ENCODE peak calls at places on chromosome 2, in nine cellular contexts. One of them, this sample, is unnamed.

GRCh38 chr2:150047731-150048130 is 439.7 kb downstream of the RND3 start:
- DNase-seq in amniotic stem cell: no peak
- DNase-seq in Right ventricle myocardium superior: no peak
- DNase-seq in stimulated activated CD8-positive, alpha-beta memory T cell treated with anti-CD3 and anti-CD28 coated beads, Interleukin-7, amount 100 ng/mL, for 1 hour: no peak
- DNase-seq in iris pigment epithelial cell: peak; percentile 30
- DNase-seq in COR-L47: no peak
- DNase-seq in GM20000: no peak
- DNase-seq in colonic mucosa: no peak
- DNase-seq in foreskin fibroblast: no peak
- DNase-seq in this sample: no peak

GRCh38 chr2:177972782-177973181 is 99.8 kb downstream of the PDE11A start:
- DNase-seq in amniotic stem cell: no peak
- DNase-seq in stimulated activated CD8-positive, alpha-beta memory T cell treated with anti-CD3 and anti-CD28 coated beads, Interleukin-7, amount 100 ng/mL, for 1 hour: no peak
- DNase-seq in iris pigment epithelial cell: no peak
- DNase-seq in colonic mucosa: no peak
- DNase-seq in GM20000: no peak
- DNase-seq in foreskin fibroblast: no peak
- DNase-seq in COR-L47: no peak
- DNase-seq in Right ventricle myocardium superior: no peak
- DNase-seq in this sample: no peak

GRCh38 chr2:152542995-152543481 is 174.2 kb downstream of the PRPF40A start:
- DNase-seq in GM20000: no peak
- DNase-seq in COR-L47: no peak
- DNase-seq in Right ventricle myocardium superior: no peak
- DNase-seq in amniotic stem cell: peak; percentile 83
- DNase-seq in colonic mucosa: no peak
- DNase-seq in stimulated activated CD8-positive, alpha-beta memory T cell treated with anti-CD3 and anti-CD28 coated beads, Interleukin-7, amount 100 ng/mL, for 1 hour: no peak
- DNase-seq in iris pigment epithelial cell: peak; percentile 96
- DNase-seq in foreskin fibroblast: peak; percentile 94
- DNase-seq in this sample: no peak

GRCh38 chr2:24918326-24919099 is 1.5 kb downstream of the ADCY3 start:
- DNase-seq in foreskin fibroblast: peak; percentile 59
- DNase-seq in stimulated activated CD8-positive, alpha-beta memory T cell treated with anti-CD3 and anti-CD28 coated beads, Interleukin-7, amount 100 ng/mL, for 1 hour: no peak
- DNase-seq in GM20000: no peak
- DNase-seq in iris pigment epithelial cell: no peak
- DNase-seq in COR-L47: no peak
- DNase-seq in Right ventricle myocardium superior: no peak
- DNase-seq in colonic mucosa: no peak
- DNase-seq in amniotic stem cell: no peak
- DNase-seq in this sample: no peak

GRCh38 chr2:215137741-215138340 is 585 bp downstream of the ABCA12 start:
- DNase-seq in iris pigment epithelial cell: peak; percentile 64
- DNase-seq in colonic mucosa: no peak
- DNase-seq in stimulated activated CD8-positive, alpha-beta memory T cell treated with anti-CD3 and anti-CD28 coated beads, Interleukin-7, amount 100 ng/mL, for 1 hour: no peak
- DNase-seq in Right ventricle myocardium superior: no peak
- DNase-seq in GM20000: no peak
- DNase-seq in COR-L47: no peak
- DNase-seq in foreskin fibroblast: peak; percentile 72
- DNase-seq in amniotic stem cell: peak; percentile 26
- DNase-seq in this sample: no peak

GRCh38 chr2:64751286-64752260 is 97.9 kb upstream of the SERTAD2 start:
- DNase-seq in Right ventricle myocardium superior: peak; percentile 100
- DNase-seq in COR-L47: peak; percentile 56
- DNase-seq in stimulated activated CD8-positive, alpha-beta memory T cell treated with anti-CD3 and anti-CD28 coated beads, Interleukin-7, amount 100 ng/mL, for 1 hour: no peak
- DNase-seq in colonic mucosa: peak; percentile 98
- DNase-seq in iris pigment epithelial cell: peak; percentile 49
- DNase-seq in foreskin fibroblast: peak; percentile 65
- DNase-seq in GM20000: no peak
- DNase-seq in amniotic stem cell: no peak
- DNase-seq in this sample: peak; percentile 100

GRCh38 chr2:65085148-65085547 is 28.9 kb downstream of the CEP68 start:
- DNase-seq in COR-L47: no peak
- DNase-seq in foreskin fibroblast: no peak
- DNase-seq in amniotic stem cell: no peak
- DNase-seq in colonic mucosa: no peak
- DNase-seq in Right ventricle myocardium superior: no peak
- DNase-seq in stimulated activated CD8-positive, alpha-beta memory T cell treated with anti-CD3 and anti-CD28 coated beads, Interleukin-7, amount 100 ng/mL, for 1 hour: no peak
- DNase-seq in GM20000: no peak
- DNase-seq in iris pigment epithelial cell: no peak
- DNase-seq in this sample: no peak

GRCh38 chr2:100809486-100809885 is 10.5 kb upstream of the NPAS2 start:
- DNase-seq in amniotic stem cell: no peak
- DNase-seq in Right ventricle myocardium superior: no peak
- DNase-seq in foreskin fibroblast: no peak
- DNase-seq in stimulated activated CD8-positive, alpha-beta memory T cell treated with anti-CD3 and anti-CD28 coated beads, Interleukin-7, amount 100 ng/mL, for 1 hour: no peak
- DNase-seq in iris pigment epithelial cell: no peak
- DNase-seq in GM20000: no peak
- DNase-seq in colonic mucosa: no peak
- DNase-seq in COR-L47: no peak
- DNase-seq in this sample: no peak

GRCh38 chr2:182301093-182301492 is 125.7 kb downstream of the PDE1A start:
- DNase-seq in colonic mucosa: no peak
- DNase-seq in COR-L47: peak; percentile 18
- DNase-seq in GM20000: no peak
- DNase-seq in foreskin fibroblast: peak; percentile 1
- DNase-seq in iris pigment epithelial cell: no peak
- DNase-seq in amniotic stem cell: no peak
- DNase-seq in stimulated activated CD8-positive, alpha-beta memory T cell treated with anti-CD3 and anti-CD28 coated beads, Interleukin-7, amount 100 ng/mL, for 1 hour: no peak
- DNase-seq in Right ventricle myocardium superior: no peak
- DNase-seq in this sample: no peak

GRCh38 chr2:40034801-40035200 is 255.7 kb upstream of the THUMPD2 start:
- DNase-seq in stimulated activated CD8-positive, alpha-beta memory T cell treated with anti-CD3 and anti-CD28 coated beads, Interleukin-7, amount 100 ng/mL, for 1 hour: no peak
- DNase-seq in GM20000: no peak
- DNase-seq in foreskin fibroblast: peak; percentile 78
- DNase-seq in colonic mucosa: no peak
- DNase-seq in Right ventricle myocardium superior: no peak
- DNase-seq in COR-L47: no peak
- DNase-seq in iris pigment epithelial cell: no peak
- DNase-seq in amniotic stem cell: no peak
- DNase-seq in this sample: no peak

GRCh38 chr2:105557021-105557420 is 158.2 kb upstream of the FHL2 start:
- DNase-seq in Right ventricle myocardium superior: peak; percentile 66
- DNase-seq in colonic mucosa: no peak
- DNase-seq in COR-L47: no peak
- DNase-seq in amniotic stem cell: no peak
- DNase-seq in foreskin fibroblast: no peak
- DNase-seq in stimulated activated CD8-positive, alpha-beta memory T cell treated with anti-CD3 and anti-CD28 coated beads, Interleukin-7, amount 100 ng/mL, for 1 hour: no peak
- DNase-seq in GM20000: no peak
- DNase-seq in iris pigment epithelial cell: no peak
- DNase-seq in this sample: no peak

GRCh38 chr2:225690153-225690552 is 290.6 kb downstream of the NYAP2 start:
- DNase-seq in COR-L47: no peak
- DNase-seq in amniotic stem cell: no peak
- DNase-seq in colonic mucosa: no peak
- DNase-seq in foreskin fibroblast: no peak
- DNase-seq in Right ventricle myocardium superior: no peak
- DNase-seq in iris pigment epithelial cell: no peak
- DNase-seq in stimulated activated CD8-positive, alpha-beta memory T cell treated with anti-CD3 and anti-CD28 coated beads, Interleukin-7, amount 100 ng/mL, for 1 hour: no peak
- DNase-seq in GM20000: no peak
- DNase-seq in this sample: no peak

GRCh38 chr2:241940329-241940728 is 70.8 kb downstream of the RTP5 start:
- DNase-seq in Right ventricle myocardium superior: no peak
- DNase-seq in amniotic stem cell: no peak
- DNase-seq in stimulated activated CD8-positive, alpha-beta memory T cell treated with anti-CD3 and anti-CD28 coated beads, Interleukin-7, amount 100 ng/mL, for 1 hour: no peak
- DNase-seq in COR-L47: no peak
- DNase-seq in iris pigment epithelial cell: peak; percentile 16
- DNase-seq in foreskin fibroblast: no peak
- DNase-seq in GM20000: no peak
- DNase-seq in colonic mucosa: no peak
- DNase-seq in this sample: no peak

GRCh38 chr2:161166538-161167409 is 6.5 kb downstream of the TANK start:
- DNase-seq in colonic mucosa: no peak
- DNase-seq in GM20000: peak; percentile 68
- DNase-seq in stimulated activated CD8-positive, alpha-beta memory T cell treated with anti-CD3 and anti-CD28 coated beads, Interleukin-7, amount 100 ng/mL, for 1 hour: no peak
- DNase-seq in foreskin fibroblast: no peak
- DNase-seq in Right ventricle myocardium superior: no peak
- DNase-seq in iris pigment epithelial cell: peak; percentile 50
- DNase-seq in COR-L47: no peak
- DNase-seq in amniotic stem cell: no peak
- DNase-seq in this sample: no peak

GRCh38 chr2:231191896-231192872 is 6.2 kb upstream of the ARMC9 start:
- DNase-seq in iris pigment epithelial cell: peak; percentile 84
- DNase-seq in stimulated activated CD8-positive, alpha-beta memory T cell treated with anti-CD3 and anti-CD28 coated beads, Interleukin-7, amount 100 ng/mL, for 1 hour: no peak
- DNase-seq in colonic mucosa: peak; percentile 62
- DNase-seq in GM20000: no peak
- DNase-seq in Right ventricle myocardium superior: peak; percentile 83
- DNase-seq in amniotic stem cell: peak; percentile 73
- DNase-seq in foreskin fibroblast: peak; percentile 96
- DNase-seq in COR-L47: no peak
- DNase-seq in this sample: no peak

GRCh38 chr2:101466426-101466825 is 8.5 kb downstream of the RFX8 start:
- DNase-seq in COR-L47: no peak
- DNase-seq in foreskin fibroblast: peak; percentile 58
- DNase-seq in amniotic stem cell: no peak
- DNase-seq in stimulated activated CD8-positive, alpha-beta memory T cell treated with anti-CD3 and anti-CD28 coated beads, Interleukin-7, amount 100 ng/mL, for 1 hour: no peak
- DNase-seq in GM20000: no peak
- DNase-seq in Right ventricle myocardium superior: no peak
- DNase-seq in colonic mucosa: no peak
- DNase-seq in iris pigment epithelial cell: no peak
- DNase-seq in this sample: peak; percentile 94

GRCh38 chr2:224584111-224584764 is 925 bp downstream of the CUL3 start:
- DNase-seq in colonic mucosa: peak; percentile 51
- DNase-seq in amniotic stem cell: no peak
- DNase-seq in COR-L47: no peak
- DNase-seq in stimulated activated CD8-positive, alpha-beta memory T cell treated with anti-CD3 and anti-CD28 coated beads, Interleukin-7, amount 100 ng/mL, for 1 hour: no peak
- DNase-seq in foreskin fibroblast: peak; percentile 54
- DNase-seq in iris pigment epithelial cell: peak; percentile 56
- DNase-seq in GM20000: no peak
- DNase-seq in Right ventricle myocardium superior: peak; percentile 56
- DNase-seq in this sample: peak; percentile 16

GRCh38 chr2:220228310-220229006 is 601.0 kb downstream of the SLC4A3 start:
- DNase-seq in colonic mucosa: no peak
- DNase-seq in foreskin fibroblast: peak; percentile 98
- DNase-seq in GM20000: no peak
- DNase-seq in amniotic stem cell: peak; percentile 85
- DNase-seq in iris pigment epithelial cell: peak; percentile 99
- DNase-seq in COR-L47: no peak
- DNase-seq in stimulated activated CD8-positive, alpha-beta memory T cell treated with anti-CD3 and anti-CD28 coated beads, Interleukin-7, amount 100 ng/mL, for 1 hour: no peak
- DNase-seq in Right ventricle myocardium superior: no peak
- DNase-seq in this sample: no peak

GRCh38 chr2:174145827-174146226 is 102.5 kb downstream of the OLA1 start:
- DNase-seq in Right ventricle myocardium superior: no peak
- DNase-seq in GM20000: no peak
- DNase-seq in iris pigment epithelial cell: peak; percentile 69
- DNase-seq in stimulated activated CD8-positive, alpha-beta memory T cell treated with anti-CD3 and anti-CD28 coated beads, Interleukin-7, amount 100 ng/mL, for 1 hour: no peak
- DNase-seq in colonic mucosa: no peak
- DNase-seq in amniotic stem cell: no peak
- DNase-seq in COR-L47: no peak
- DNase-seq in foreskin fibroblast: peak; percentile 41
- DNase-seq in this sample: no peak

GRCh38 chr2:207863345-207863744 is 93.6 kb upstream of the FZD5 start:
- DNase-seq in Right ventricle myocardium superior: no peak
- DNase-seq in iris pigment epithelial cell: no peak
- DNase-seq in stimulated activated CD8-positive, alpha-beta memory T cell treated with anti-CD3 and anti-CD28 coated beads, Interleukin-7, amount 100 ng/mL, for 1 hour: no peak
- DNase-seq in foreskin fibroblast: no peak
- DNase-seq in COR-L47: no peak
- DNase-seq in colonic mucosa: no peak
- DNase-seq in amniotic stem cell: no peak
- DNase-seq in GM20000: no peak
- DNase-seq in this sample: no peak

GRCh38 chr2:201580486-201580885 is 62.8 kb downstream of the TMEM237 start:
- DNase-seq in colonic mucosa: no peak
- DNase-seq in iris pigment epithelial cell: peak; percentile 96
- DNase-seq in amniotic stem cell: no peak
- DNase-seq in GM20000: no peak
- DNase-seq in COR-L47: no peak
- DNase-seq in stimulated activated CD8-positive, alpha-beta memory T cell treated with anti-CD3 and anti-CD28 coated beads, Interleukin-7, amount 100 ng/mL, for 1 hour: no peak
- DNase-seq in Right ventricle myocardium superior: no peak
- DNase-seq in foreskin fibroblast: peak; percentile 88
- DNase-seq in this sample: no peak

GRCh38 chr2:119049968-119050657 is 108.1 kb downstream of the MARCO start:
- DNase-seq in GM20000: no peak
- DNase-seq in foreskin fibroblast: no peak
- DNase-seq in Right ventricle myocardium superior: no peak
- DNase-seq in stimulated activated CD8-positive, alpha-beta memory T cell treated with anti-CD3 and anti-CD28 coated beads, Interleukin-7, amount 100 ng/mL, for 1 hour: no peak
- DNase-seq in colonic mucosa: no peak
- DNase-seq in COR-L47: peak; percentile 17
- DNase-seq in amniotic stem cell: no peak
- DNase-seq in iris pigment epithelial cell: no peak
- DNase-seq in this sample: no peak

GRCh38 chr2:37802899-37803379 is 122.1 kb upstream of the RMDN2 start:
- DNase-seq in COR-L47: no peak
- DNase-seq in Right ventricle myocardium superior: no peak
- DNase-seq in GM20000: no peak
- DNase-seq in stimulated activated CD8-positive, alpha-beta memory T cell treated with anti-CD3 and anti-CD28 coated beads, Interleukin-7, amount 100 ng/mL, for 1 hour: no peak
- DNase-seq in iris pigment epithelial cell: peak; percentile 99
- DNase-seq in foreskin fibroblast: peak; percentile 92
- DNase-seq in colonic mucosa: no peak
- DNase-seq in amniotic stem cell: peak; percentile 96
- DNase-seq in this sample: peak; percentile 64

This sample was measured in DMS79 treated with DMSO at 0.1 percent for 48 hours.